ENCODE peak calls at places on chromosome 21, in eight cellular contexts. E, J, Z, G, U, O, V and Q are unnamed samples.

GRCh38 chr21:46191686-46192575 is 7.7 kb upstream of the SPATC1L start:
- DNase-seq in E (no peak), J (no peak), Z (no peak), G (no peak), U (peak), O (no peak), V (no peak), Q (peak)

GRCh38 chr21:39315603-39316002 is 2.2 kb upstream of the BRWD1 start:
- DNase-seq in E (no peak), J (no peak), Z (no peak), G (no peak), U (no peak), O (no peak), V (no peak), Q (no peak)

GRCh38 chr21:41215856-41216408 is 48.0 kb downstream of the BACE2 start:
- DNase-seq in E (no peak), J (no peak), Z (no peak), G (no peak), U (no peak), O (no peak), V (no peak), Q (no peak)

GRCh38 chr21:33393348-33393747 is 9.9 kb upstream of the IFNGR2 start:
- DNase-seq in E (no peak), J (no peak), Z (no peak), G (no peak), U (no peak), O (no peak), V (no peak), Q (no peak)

GRCh38 chr21:23016617-23017016 is 2018.4 kb downstream of the NCAM2 start:
- DNase-seq in E (no peak), J (no peak), Z (no peak), G (no peak), U (no peak), O (no peak), V (no peak), Q (no peak)

GRCh38 chr21:16532841-16533240 is 803.1 kb downstream of the USP25 start:
- DNase-seq in E (no peak), J (no peak), Z (no peak), G (no peak), U (no peak), O (no peak), V (no peak), Q (no peak)

GRCh38 chr21:45983981-45984551 is 2.5 kb downstream of the COL6A1 start:
- DNase-seq in E (peak), J (peak), Z (peak), G (no peak), U (peak), O (no peak), V (no peak), Q (peak)

GRCh38 chr21:41848971-41849580 is 30.1 kb downstream of the PRDM15 start:
- DNase-seq in E (no peak), J (no peak), Z (no peak), G (no peak), U (no peak), O (no peak), V (no peak), Q (no peak)

GRCh38 chr21:19507682-19508260 is 1104.2 kb upstream of the TMPRSS15 start:
- DNase-seq in E (no peak), J (no peak), Z (no peak), G (no peak), U (no peak), O (no peak), V (no peak), Q (no peak)

GRCh38 chr21:16840549-16840948 is 672.3 kb upstream of the CXADR start:
- DNase-seq in E (no peak), J (no peak), Z (no peak), G (no peak), U (no peak), O (no peak), V (no peak), Q (no peak)

GRCh38 chr21:44996501-44996921 is 56.7 kb downstream of the SLX9 start:
- DNase-seq in E (no peak), J (no peak), Z (peak), G (no peak), U (no peak), O (no peak), V (no peak), Q (no peak)

GRCh38 chr21:15276243-15276642 is 211.4 kb upstream of the NRIP1 start:
- DNase-seq in E (no peak), J (no peak), Z (no peak), G (no peak), U (no peak), O (no peak), V (no peak), Q (no peak)

GRCh38 chr21:36169465-36170128 is 13.0 kb downstream of the DOP1B start:
- DNase-seq in E (no peak), J (no peak), Z (peak), G (no peak), U (no peak), O (no peak), V (no peak), Q (no peak)

GRCh38 chr21:31671146-31671716 is 11.7 kb downstream of the SOD1 start:
- DNase-seq in E (no peak), J (no peak), Z (no peak), G (no peak), U (no peak), O (no peak), V (no peak), Q (no peak)

GRCh38 chr21:16713331-16714114 is 799.3 kb upstream of the CXADR start:
- DNase-seq in E (no peak), J (no peak), Z (no peak), G (no peak), U (no peak), O (no peak), V (no peak), Q (no peak)

GRCh38 chr21:15026370-15026769 is 38.4 kb downstream of the NRIP1 start:
- DNase-seq in E (no peak), J (no peak), Z (no peak), G (no peak), U (no peak), O (no peak), V (no peak), Q (no peak)

GRCh38 chr21:39386194-39386593 is 37.3 kb upstream of the HMGN1 start:
- DNase-seq in E (peak), J (no peak), Z (peak), G (peak), U (no peak), O (no peak), V (no peak), Q (peak)

GRCh38 chr21:14737922-14738321 is 191.8 kb upstream of the SAMSN1 start:
- DNase-seq in E (no peak), J (no peak), Z (no peak), G (peak), U (no peak), O (no peak), V (no peak), Q (no peak)

GRCh38 chr21:16709866-16710550 is 802.8 kb upstream of the CXADR start:
- DNase-seq in E (peak), J (peak), Z (no peak), G (peak), U (no peak), O (no peak), V (no peak), Q (peak)

GRCh38 chr21:46347791-46348381 is 23.9 kb downstream of the PCNT start:
- DNase-seq in E (no peak), J (no peak), Z (peak), G (peak), U (no peak), O (no peak), V (no peak), Q (no peak)

GRCh38 chr21:14630556-14631069 is 84.5 kb upstream of the SAMSN1 start:
- DNase-seq in E (no peak), J (no peak), Z (no peak), G (no peak), U (no peak), O (no peak), V (no peak), Q (no peak)

GRCh38 chr21:33378081-33378480 is 25.1 kb upstream of the IFNGR2 start:
- DNase-seq in E (no peak), J (no peak), Z (no peak), G (no peak), U (peak), O (no peak), V (no peak), Q (no peak)

GRCh38 chr21:27772816-27773215 is 805.9 kb upstream of the ADAMTS5 start:
- DNase-seq in E (no peak), J (no peak), Z (no peak), G (no peak), U (no peak), O (no peak), V (no peak), Q (no peak)

GRCh38 chr21:43352138-43352537 is 74.8 kb downstream of the SIK1 start:
- DNase-seq in E (no peak), J (no peak), Z (no peak), G (no peak), U (no peak), O (no peak), V (no peak), Q (no peak)

GRCh38 chr21:43354016-43354420 is 72.9 kb downstream of the SIK1 start:
- DNase-seq in E (no peak), J (no peak), Z (no peak), G (no peak), U (no peak), O (no peak), V (no peak), Q (no peak)

GRCh38 chr21:43354666-43355065 is 72.3 kb downstream of the SIK1 start:
- DNase-seq in E (no peak), J (no peak), Z (no peak), G (no peak), U (no peak), O (no peak), V (no peak), Q (no peak)

GRCh38 chr21:43353282-43354010 is 73.5 kb downstream of the SIK1 start:
- DNase-seq in E (no peak), J (no peak), Z (no peak), G (no peak), U (no peak), O (no peak), V (no peak), Q (no peak)

GRCh38 chr21:43352568-43353281 is 74.2 kb downstream of the SIK1 start:
- DNase-seq in E (no peak), J (no peak), Z (no peak), G (no peak), U (no peak), O (peak), V (no peak), Q (no peak)
- TF ChIP-seq POLR2A in E (no peak), J (no peak), Z (no peak), G (no peak), U (no peak), O (no peak), V (no peak), Q (no peak)

DNA sequence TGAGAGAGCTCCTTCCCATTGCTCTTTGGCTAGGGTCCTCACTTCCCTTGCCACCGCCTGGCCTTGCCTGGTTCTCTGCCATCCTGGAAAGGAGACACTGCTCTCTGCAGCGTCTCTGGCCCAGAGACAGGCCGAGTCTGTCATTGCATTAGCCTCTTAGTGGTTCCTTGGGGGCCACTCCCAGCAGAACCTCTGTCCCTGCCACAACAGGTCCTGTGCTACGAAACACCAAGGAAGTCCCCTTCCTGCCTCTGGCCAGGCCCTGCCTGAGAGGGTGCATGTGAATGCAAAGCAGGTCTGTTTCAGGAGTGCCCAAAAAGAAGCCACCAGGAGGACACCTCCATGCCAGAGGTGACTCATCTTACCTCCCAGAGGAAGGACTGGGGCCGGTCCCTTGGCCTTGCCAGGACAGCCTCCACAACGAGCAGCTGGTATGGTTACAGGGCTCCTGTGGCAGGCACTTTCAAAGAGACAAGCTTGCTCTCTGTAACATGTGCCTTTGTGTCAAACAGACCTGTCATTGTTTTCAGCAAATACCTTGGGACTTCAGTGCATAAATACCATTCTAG is 59.6 kb downstream of the VPS26C start:
- DNase-seq in E (no peak), J (no peak), Z (peak), G (peak), U (no peak), O (peak), V (no peak), Q (no peak)
- TF ChIP-seq POLR2A in E (no peak), J (no peak), Z (no peak), G (no peak), U (no peak), O (no peak), V (peak), Q (no peak)

GRCh38 chr21:29073222-29074006 is at the start of gene CCT8:
- DNase-seq in E (peak), J (peak), Z (peak), G (peak), U (peak), O (peak), V (peak), Q (peak)
- TF ChIP-seq POLR2A in E (peak), J (no peak), Z (no peak), G (peak), U (peak), O (peak), V (peak), Q (peak)

GRCh38 chr21:43928230-43928607 is 63.2 kb downstream of the AGPAT3 start:
- DNase-seq in E (no peak), J (no peak), Z (no peak), G (no peak), U (no peak), O (no peak), V (no peak), Q (no peak)
- TF ChIP-seq POLR2A in E (no peak), J (no peak), Z (no peak), G (no peak), U (no peak), O (no peak), V (no peak), Q (no peak)

DNA sequence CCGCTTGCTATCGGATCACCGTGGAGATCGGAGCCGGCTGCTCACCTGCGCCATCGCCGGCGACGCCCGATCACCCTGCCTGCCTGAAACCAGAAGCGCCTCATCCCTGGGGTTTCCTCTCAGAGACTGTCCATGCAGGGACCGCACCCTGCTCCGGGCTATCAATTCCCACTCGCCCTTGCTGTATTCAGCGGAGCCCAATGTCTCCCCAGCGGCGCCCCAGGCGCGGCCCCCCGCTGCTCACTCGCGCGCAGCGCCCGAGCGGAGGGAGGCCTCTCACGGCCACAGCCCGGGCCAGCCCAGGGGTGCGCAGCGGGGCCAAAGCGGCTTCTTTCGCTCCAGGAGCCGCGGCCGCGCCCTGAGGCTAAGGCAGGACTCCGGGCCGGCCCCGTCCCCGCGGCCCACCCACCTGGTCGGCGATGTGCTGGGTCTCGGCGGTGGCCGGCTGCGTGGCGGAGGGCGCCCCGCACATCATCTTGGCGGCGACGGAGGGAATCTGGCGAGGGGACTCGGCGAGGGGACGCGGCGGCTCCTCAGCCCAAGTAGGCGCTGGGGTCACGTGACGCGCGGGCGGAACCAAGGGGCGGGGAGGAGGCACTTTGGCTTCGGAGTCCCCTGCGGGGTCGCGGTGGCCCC is at the start of gene CSTB:
- DNase-seq in E (peak), J (peak), Z (peak), G (peak), U (peak), O (no peak), V (peak), Q (peak)
- TF ChIP-seq POLR2A in E (peak), J (no peak), Z (no peak), G (peak), U (no peak), O (peak), V (peak), Q (peak)

GRCh38 chr21:25563399-25564116 is 43.7 kb downstream of the MRPL39 start:
- DNase-seq in E (no peak), J (no peak), Z (no peak), G (no peak), U (no peak), O (no peak), V (no peak), Q (no peak)

GRCh38 chr21:25564349-25564948 is 42.8 kb downstream of the MRPL39 start:
- DNase-seq in E (no peak), J (no peak), Z (no peak), G (no peak), U (no peak), O (no peak), V (no peak), Q (no peak)

GRCh38 chr21:25560151-25560783 is 47.0 kb downstream of the MRPL39 start:
- DNase-seq in E (no peak), J (no peak), Z (no peak), G (peak), U (no peak), O (no peak), V (no peak), Q (no peak)

GRCh38 chr21:25562660-25563059 is 44.6 kb downstream of the MRPL39 start:
- DNase-seq in E (no peak), J (no peak), Z (no peak), G (no peak), U (no peak), O (no peak), V (no peak), Q (no peak)

GRCh38 chr21:25561668-25562641 is 45.3 kb downstream of the MRPL39 start:
- DNase-seq in E (peak), J (no peak), Z (peak), G (peak), U (peak), O (peak), V (peak), Q (peak)
- TF ChIP-seq POLR2A in E (no peak), J (no peak), Z (no peak), G (no peak), U (no peak), O (peak), V (peak), Q (no peak)

GRCh38 chr21:34835526-34835925 is 166.7 kb downstream of the CLIC6 start:
- DNase-seq in E (peak), J (peak), Z (no peak), G (peak), U (no peak), O (no peak), V (no peak), Q (no peak)

GRCh38 chr21:34834852-34835501 is 166.2 kb downstream of the CLIC6 start:
- DNase-seq in E (no peak), J (no peak), Z (no peak), G (no peak), U (no peak), O (no peak), V (no peak), Q (no peak)

GRCh38 chr21:34836103-34836932 is 167.5 kb downstream of the CLIC6 start:
- DNase-seq in E (peak), J (peak), Z (peak), G (peak), U (peak), O (peak), V (no peak), Q (peak)

GRCh38 chr21:34839070-34839820 is 170.5 kb downstream of the CLIC6 start:
- DNase-seq in E (no peak), J (no peak), Z (no peak), G (no peak), U (no peak), O (no peak), V (no peak), Q (no peak)

GRCh38 chr21:34836933-34837505 is 168.2 kb downstream of the CLIC6 start:
- DNase-seq in E (no peak), J (no peak), Z (no peak), G (no peak), U (no peak), O (no peak), V (no peak), Q (no peak)
- TF ChIP-seq POLR2A in E (no peak), J (no peak), Z (no peak), G (no peak), U (no peak), O (no peak), V (no peak), Q (no peak)